ENCODE peak calls at places on chromosomes 2 and 18, in seven cellular contexts. One of them, this sample, is unnamed.
A peak's percentile ranks its signal among the peaks of the same experiment; 100 is the strongest.

GRCh38 chr2:54801422-54801821 is 78.0 kb downstream of the EML6 start:
- DNase-seq in endothelial cell of umbilical vein: no peak
- DNase-seq in astrocyte: no peak
- DNase-seq in mammary epithelial cell: no peak
- DNase-seq in PC-3: no peak
- DNase-seq in HCT116: no peak
- DNase-seq in A549: no peak
- DNase-seq in this sample: no peak

GRCh38 chr18:80105369-80106167 is 3.5 kb upstream of the ADNP2 start:
- DNase-seq in endothelial cell of umbilical vein: no peak
- DNase-seq in astrocyte: no peak
- DNase-seq in mammary epithelial cell: no peak
- DNase-seq in PC-3: no peak
- DNase-seq in HCT116: no peak
- DNase-seq in A549: no peak
- DNase-seq in this sample: no peak

GRCh38 chr18:59927246-59927825 is 27.5 kb downstream of the PMAIP1 start:
- DNase-seq in endothelial cell of umbilical vein: peak; percentile 49
- DNase-seq in astrocyte: peak; percentile 77
- DNase-seq in mammary epithelial cell: peak; percentile 97
- DNase-seq in PC-3: no peak
- DNase-seq in HCT116: no peak
- DNase-seq in A549: no peak
- DNase-seq in this sample: no peak

GRCh38 chr18:75005622-75006021 is 203.3 kb downstream of the PTGR3 start:
- DNase-seq in endothelial cell of umbilical vein: no peak
- DNase-seq in astrocyte: peak; percentile 31
- DNase-seq in mammary epithelial cell: no peak
- DNase-seq in PC-3: no peak
- DNase-seq in HCT116: no peak
- DNase-seq in A549: no peak
- DNase-seq in this sample: peak; percentile 25

GRCh38 chr2:145199052-145199451 is 679.1 kb upstream of the ZEB2 start:
- DNase-seq in endothelial cell of umbilical vein: no peak
- DNase-seq in astrocyte: no peak
- DNase-seq in mammary epithelial cell: no peak
- DNase-seq in PC-3: no peak
- DNase-seq in HCT116: no peak
- DNase-seq in A549: no peak
- DNase-seq in this sample: no peak

GRCh38 chr2:8412586-8412985 is 269.3 kb upstream of the ID2 start:
- DNase-seq in endothelial cell of umbilical vein: no peak
- DNase-seq in astrocyte: no peak
- DNase-seq in mammary epithelial cell: no peak
- DNase-seq in PC-3: no peak
- DNase-seq in HCT116: no peak
- DNase-seq in A549: no peak
- DNase-seq in this sample: no peak

GRCh38 chr2:231672617-231673347 is 35.5 kb upstream of the PTMA start:
- DNase-seq in endothelial cell of umbilical vein: no peak
- DNase-seq in astrocyte: no peak
- DNase-seq in mammary epithelial cell: no peak
- DNase-seq in PC-3: no peak
- DNase-seq in HCT116: peak; percentile 79
- DNase-seq in A549: peak; percentile 89
- DNase-seq in this sample: peak; percentile 60

GRCh38 chr2:174083843-174084458 is 118.8 kb upstream of the SP3 start:
- DNase-seq in endothelial cell of umbilical vein: no peak
- DNase-seq in astrocyte: no peak
- DNase-seq in mammary epithelial cell: no peak
- DNase-seq in PC-3: no peak
- DNase-seq in HCT116: no peak
- DNase-seq in A549: no peak
- DNase-seq in this sample: no peak

GRCh38 chr2:18980104-18980777 is 378.2 kb downstream of the OSR1 start:
- DNase-seq in endothelial cell of umbilical vein: no peak
- DNase-seq in astrocyte: peak; percentile 31
- DNase-seq in mammary epithelial cell: no peak
- DNase-seq in PC-3: no peak
- DNase-seq in HCT116: no peak
- DNase-seq in A549: no peak
- DNase-seq in this sample: no peak

DNA sequence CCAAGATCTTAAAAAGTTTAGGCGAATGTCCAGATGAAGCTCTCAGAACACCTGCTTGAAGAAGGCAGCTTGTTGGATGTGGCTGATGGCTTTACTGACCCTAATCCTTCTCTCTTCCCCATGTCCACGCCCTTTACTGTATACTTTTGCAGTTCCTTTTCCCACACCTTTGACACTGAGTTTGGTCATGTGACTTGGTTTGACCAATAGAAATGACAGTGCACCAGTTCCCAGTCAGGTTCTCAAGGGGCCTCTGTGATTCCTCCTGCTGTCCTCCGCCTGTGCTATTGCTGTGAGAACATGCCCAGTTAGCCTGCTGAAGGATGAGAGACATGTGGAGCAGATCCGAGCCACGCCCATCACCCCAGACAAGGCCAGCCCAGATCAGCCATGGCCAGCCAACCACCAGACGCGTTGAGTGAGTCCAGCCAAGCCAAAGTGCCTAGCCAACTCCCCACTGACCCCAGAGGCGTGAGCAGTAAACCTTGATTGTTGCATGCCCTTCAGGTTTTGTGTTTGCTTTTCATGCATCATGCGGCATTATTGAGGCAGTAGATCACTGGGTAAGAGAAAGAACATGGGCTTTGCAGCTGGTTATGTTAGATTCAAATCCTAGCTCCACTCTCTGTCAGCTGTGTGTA is 257.9 kb upstream of the SIX2 start:
- DNase-seq in endothelial cell of umbilical vein: no peak
- DNase-seq in astrocyte: no peak
- DNase-seq in mammary epithelial cell: no peak
- DNase-seq in PC-3: peak; percentile 51
- DNase-seq in HCT116: no peak
- DNase-seq in A549: no peak
- DNase-seq in this sample: no peak
- H3K4me2 ChIP-seq in endothelial cell of umbilical vein: no peak overlapping the region
- H3K4me2 ChIP-seq in astrocyte: no peak overlapping the region
- H3K4me2 ChIP-seq in mammary epithelial cell: no peak overlapping the region
- H3K4me2 ChIP-seq in PC-3: no peak overlapping the region
- H3K4me2 ChIP-seq in HCT116: no peak overlapping the region
- H3K4me2 ChIP-seq in A549: no peak overlapping the region
- H3K4me2 ChIP-seq in this sample: no peak overlapping the region

DNA sequence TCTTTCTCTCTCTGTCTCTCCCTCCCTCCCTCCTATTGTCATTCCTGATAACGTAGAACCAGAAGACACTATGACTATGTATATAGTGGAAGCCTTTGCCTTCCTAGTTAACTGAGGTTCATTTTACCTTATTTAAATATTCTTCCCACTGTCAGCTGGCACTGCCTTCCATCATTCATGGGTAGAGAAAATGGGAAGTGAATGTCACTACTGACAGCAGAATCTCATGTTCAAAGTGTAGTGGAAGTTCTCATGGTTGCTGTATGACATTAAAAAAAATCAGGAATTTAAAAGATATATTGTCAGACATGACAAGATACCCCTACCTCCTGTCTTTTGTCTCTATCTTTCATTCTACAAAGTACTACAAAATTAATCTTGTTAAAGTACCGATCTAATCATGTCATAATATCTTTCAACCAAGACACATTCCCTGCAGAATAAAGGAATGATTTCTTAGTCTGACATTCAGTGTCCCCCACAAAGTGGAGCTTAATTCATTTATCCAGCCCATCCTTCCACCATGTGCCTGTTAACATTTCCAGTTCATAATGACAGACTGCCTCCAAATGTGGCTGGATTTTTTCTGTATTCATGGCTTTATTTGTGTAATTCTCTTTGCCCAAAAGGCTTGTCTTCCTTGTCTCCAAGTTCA is 250.1 kb upstream of the CDH20 start:
- DNase-seq in endothelial cell of umbilical vein: no peak
- DNase-seq in astrocyte: no peak
- DNase-seq in mammary epithelial cell: no peak
- DNase-seq in PC-3: no peak
- DNase-seq in HCT116: no peak
- DNase-seq in A549: no peak
- DNase-seq in this sample: no peak
- H3K27ac ChIP-seq in endothelial cell of umbilical vein: no peak overlapping the region
- H3K27ac ChIP-seq in astrocyte: no peak overlapping the region
- H3K27ac ChIP-seq in mammary epithelial cell: no peak overlapping the region
- H3K27ac ChIP-seq in PC-3: no peak overlapping the region
- H3K27ac ChIP-seq in HCT116: no peak overlapping the region
- H3K27ac ChIP-seq in A549: no peak overlapping the region
- H3K27ac ChIP-seq in this sample: no peak overlapping the region

GRCh38 chr2:86256300-86256699 is 57.0 kb downstream of the MRPL35 start:
- DNase-seq in endothelial cell of umbilical vein: no peak
- DNase-seq in astrocyte: no peak
- DNase-seq in mammary epithelial cell: no peak
- DNase-seq in PC-3: no peak
- DNase-seq in HCT116: no peak
- DNase-seq in A549: no peak
- DNase-seq in this sample: no peak
- TF ChIP-seq CTCF in endothelial cell of umbilical vein: no peak
- TF ChIP-seq CTCF in astrocyte: no peak
- TF ChIP-seq CTCF in mammary epithelial cell: no peak
- TF ChIP-seq CTCF in PC-3: no peak
- TF ChIP-seq CTCF in HCT116: no peak
- TF ChIP-seq CTCF in A549: no peak
- TF ChIP-seq CTCF in this sample: no peak

GRCh38 chr2:221518201-221518936 is 53.7 kb downstream of the EPHA4 start:
- DNase-seq in endothelial cell of umbilical vein: peak; percentile 89
- DNase-seq in astrocyte: peak; percentile 84
- DNase-seq in mammary epithelial cell: no peak
- DNase-seq in PC-3: peak; percentile 81
- DNase-seq in HCT116: no peak
- DNase-seq in A549: no peak
- DNase-seq in this sample: peak; percentile 86

GRCh38 chr2:221517362-221518121 is 54.6 kb downstream of the EPHA4 start:
- DNase-seq in endothelial cell of umbilical vein: peak; percentile 72
- DNase-seq in astrocyte: peak; percentile 95
- DNase-seq in mammary epithelial cell: no peak
- DNase-seq in PC-3: peak; percentile 91
- DNase-seq in HCT116: peak; percentile 8
- DNase-seq in A549: peak; percentile 37
- DNase-seq in this sample: peak; percentile 60

GRCh38 chr2:221518937-221519635 is 53.0 kb downstream of the EPHA4 start:
- DNase-seq in endothelial cell of umbilical vein: no peak
- DNase-seq in astrocyte: peak; percentile 65
- DNase-seq in mammary epithelial cell: no peak
- DNase-seq in PC-3: peak; percentile 51
- DNase-seq in HCT116: no peak
- DNase-seq in A549: no peak
- DNase-seq in this sample: peak; percentile 73

GRCh38 chr2:221524158-221524557 is 47.9 kb downstream of the EPHA4 start:
- DNase-seq in endothelial cell of umbilical vein: no peak
- DNase-seq in astrocyte: no peak
- DNase-seq in mammary epithelial cell: no peak
- DNase-seq in PC-3: no peak
- DNase-seq in HCT116: no peak
- DNase-seq in A549: no peak
- DNase-seq in this sample: no peak

DNA sequence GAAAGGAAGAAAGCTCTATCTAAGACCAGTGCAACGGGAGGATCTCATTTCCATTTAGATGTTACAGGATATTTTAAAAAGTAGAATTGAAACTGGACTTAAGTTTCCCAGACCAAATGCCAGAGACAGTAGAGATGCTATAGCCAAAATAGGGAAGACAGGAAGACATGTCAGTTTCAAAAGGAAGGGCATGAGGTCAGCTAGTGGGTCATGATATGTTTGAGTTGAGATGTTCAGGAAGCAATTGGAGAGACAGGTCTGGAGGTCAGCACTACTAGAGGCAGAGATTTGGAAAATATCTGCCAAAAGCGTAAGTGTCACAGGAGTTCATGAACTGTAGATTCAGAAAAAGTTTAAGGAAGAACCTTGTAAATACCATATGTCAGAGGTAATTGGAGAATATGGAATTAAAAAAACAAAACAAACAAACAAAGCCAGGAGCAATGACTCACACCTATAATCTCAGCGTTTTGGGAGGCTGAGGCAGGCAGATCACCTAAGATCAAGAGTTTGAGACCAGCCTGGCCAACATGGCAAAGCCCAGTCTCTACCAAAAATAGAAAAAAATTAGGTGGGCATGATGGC is 50.8 kb downstream of the EPHA4 start:
- DNase-seq in endothelial cell of umbilical vein: no peak
- DNase-seq in astrocyte: no peak
- DNase-seq in mammary epithelial cell: no peak
- DNase-seq in PC-3: no peak
- DNase-seq in HCT116: no peak
- DNase-seq in A549: no peak
- DNase-seq in this sample: no peak
- H3K4me2 ChIP-seq in endothelial cell of umbilical vein: no peak overlapping the region
- H3K4me2 ChIP-seq in astrocyte: no peak overlapping the region
- H3K4me2 ChIP-seq in mammary epithelial cell: no peak overlapping the region
- H3K4me2 ChIP-seq in PC-3: no peak overlapping the region
- H3K4me2 ChIP-seq in HCT116: no peak overlapping the region
- H3K4me2 ChIP-seq in A549: no peak overlapping the region
- H3K4me2 ChIP-seq in this sample: no peak overlapping the region

GRCh38 chr2:166764216-166764615 is 124.1 kb upstream of the XIRP2 start:
- DNase-seq in endothelial cell of umbilical vein: no peak
- DNase-seq in astrocyte: no peak
- DNase-seq in mammary epithelial cell: no peak
- DNase-seq in PC-3: no peak
- DNase-seq in HCT116: no peak
- DNase-seq in A549: no peak
- DNase-seq in this sample: no peak
- H3K27ac ChIP-seq in endothelial cell of umbilical vein: no peak overlapping the region
- H3K27ac ChIP-seq in astrocyte: no peak overlapping the region
- H3K27ac ChIP-seq in mammary epithelial cell: no peak overlapping the region
- H3K27ac ChIP-seq in PC-3: no peak overlapping the region
- H3K27ac ChIP-seq in HCT116: no peak overlapping the region
- H3K27ac ChIP-seq in A549: no peak overlapping the region
- H3K27ac ChIP-seq in this sample: no peak overlapping the region

GRCh38 chr2:160492401-160493226 is 993 bp downstream of the RBMS1 start:
- DNase-seq in endothelial cell of umbilical vein: peak; percentile 72
- DNase-seq in astrocyte: peak; percentile 64
- DNase-seq in mammary epithelial cell: peak; percentile 67
- DNase-seq in PC-3: peak; percentile 77
- DNase-seq in HCT116: peak; percentile 13
- DNase-seq in A549: peak; percentile 58
- DNase-seq in this sample: peak; percentile 72
- TF ChIP-seq CTCF in endothelial cell of umbilical vein: no peak
- TF ChIP-seq CTCF in astrocyte: no peak
- TF ChIP-seq CTCF in mammary epithelial cell: no peak
- TF ChIP-seq CTCF in PC-3: no peak
- TF ChIP-seq CTCF in HCT116: no peak
- TF ChIP-seq CTCF in A549: no peak
- TF ChIP-seq CTCF in this sample: no peak

DNA sequence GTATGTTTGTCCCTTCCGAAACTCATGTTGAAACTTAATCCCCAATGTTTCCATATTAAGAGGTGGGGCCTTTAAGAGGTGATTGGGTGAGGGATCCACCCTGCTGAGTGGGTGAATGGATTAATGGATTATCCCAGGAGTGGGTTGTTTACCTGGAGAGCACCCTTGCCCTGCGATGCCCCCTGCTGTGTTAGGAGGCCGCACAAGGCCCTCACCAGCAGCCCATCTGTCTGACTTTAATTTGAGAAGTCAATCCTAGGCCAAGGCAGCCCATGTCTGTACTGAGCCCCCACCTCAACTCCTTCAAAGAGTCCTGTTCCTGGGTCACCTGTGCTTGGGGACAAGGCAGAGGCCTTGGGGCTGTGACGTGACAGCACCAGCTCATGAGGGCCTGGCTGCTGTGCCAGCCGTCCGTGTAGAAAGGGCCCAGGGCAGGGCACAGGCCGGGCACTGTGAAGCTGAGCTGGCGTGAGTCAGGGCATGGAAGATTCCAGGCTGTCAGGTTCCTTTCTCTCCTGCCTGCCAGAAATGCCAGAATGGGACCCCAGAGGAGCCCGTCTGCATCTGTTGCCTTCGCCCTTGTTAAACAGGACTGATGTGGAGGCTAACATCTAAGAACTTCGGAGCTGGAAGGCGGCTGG is 21.3 kb upstream of the TAF1B start:
- DNase-seq in endothelial cell of umbilical vein: no peak
- DNase-seq in astrocyte: no peak
- DNase-seq in mammary epithelial cell: no peak
- DNase-seq in PC-3: no peak
- DNase-seq in HCT116: no peak
- DNase-seq in A549: no peak
- DNase-seq in this sample: no peak
- H3K4me2 ChIP-seq in endothelial cell of umbilical vein: no peak overlapping the region
- H3K4me2 ChIP-seq in astrocyte: no peak overlapping the region
- H3K4me2 ChIP-seq in mammary epithelial cell: no peak overlapping the region
- H3K4me2 ChIP-seq in PC-3: no peak overlapping the region
- H3K4me2 ChIP-seq in HCT116: no peak overlapping the region
- H3K4me2 ChIP-seq in A549: no peak overlapping the region
- H3K4me2 ChIP-seq in this sample: no peak overlapping the region

This sample was measured in fibroblast of lung.